ENCODE peak calls at places on chromosomes 7 and 10, in five cellular contexts. L is RCC 7860, I is GM19239, A is left ventricle myocardium superior, G is substantia nigra. X is an unnamed sample.

GRCh38 chr7:1864126-1864940 is 194.3 kb downstream of the ELFN1 start:
- DNase-seq in L (no peak), I (no peak), A (no peak), G (no peak), X (no peak)

GRCh38 chr10:78190051-78190450 is 156.4 kb downstream of the RPS24 start:
- DNase-seq in L (no peak), I (no peak), A (no peak), G (no peak), X (no peak)

GRCh38 chr7:47741984-47742383 is 160.1 kb upstream of the TNS3 start:
- DNase-seq in L (no peak), I (no peak), A (no peak), G (no peak), X (no peak)

GRCh38 chr10:363152-363551 is 227.9 kb downstream of the ZMYND11 start:
- DNase-seq in L (no peak), I (no peak), A (no peak), G (no peak), X (no peak)

GRCh38 chr10:107971973-107972372 is 807.5 kb upstream of the SORCS1 start:
- DNase-seq in L (peak), I (no peak), A (no peak), G (no peak), X (peak)

GRCh38 chr7:116426428-116427156 is 72.9 kb upstream of the CAV2 start:
- DNase-seq in L (peak), I (no peak), A (no peak), G (no peak), X (peak)

GRCh38 chr10:130471486-130471885 is 335.3 kb downstream of the GLRX3 start:
- DNase-seq in L (no peak), I (no peak), A (no peak), G (no peak), X (no peak)

GRCh38 chr10:48460148-48460545 is 144.7 kb downstream of the ARHGAP22 start:
- DNase-seq in L (no peak), I (no peak), A (no peak), G (no peak), X (no peak)

GRCh38 chr7:50921114-50921513 is 138.4 kb upstream of the GRB10 start:
- DNase-seq in L (no peak), I (no peak), A (no peak), G (no peak), X (no peak)